ENCODE peak calls at places on chromosomes 4 and X, in nine cellular contexts. One of them, this sample, is unnamed.

GRCh38 chr4:139890810-139891209 is 225.2 kb downstream of the MGST2 start:
- DNase-seq in esophagus squamous epithelium: no peak
- DNase-seq in breast epithelium: no peak
- DNase-seq in aorta: no peak
- DNase-seq in left ventricle myocardium inferior: no peak
- DNase-seq in prostate gland: no peak
- DNase-seq in adipocyte: no peak
- DNase-seq in HepG2: no peak
- DNase-seq in tibial nerve: no peak
- DNase-seq in this sample: no peak

GRCh38 chr4:73197220-73197619 is 61.4 kb downstream of the ANKRD17 start:
- DNase-seq in esophagus squamous epithelium: no peak
- DNase-seq in breast epithelium: no peak
- DNase-seq in aorta: no peak
- DNase-seq in left ventricle myocardium inferior: no peak
- DNase-seq in prostate gland: no peak
- DNase-seq in adipocyte: peak; percentile 62
- DNase-seq in HepG2: no peak
- DNase-seq in tibial nerve: no peak
- DNase-seq in this sample: no peak

GRCh38 chr4:8719421-8719820 is 126.9 kb downstream of the CPZ start:
- DNase-seq in esophagus squamous epithelium: no peak
- DNase-seq in breast epithelium: no peak
- DNase-seq in aorta: peak; percentile 37
- DNase-seq in left ventricle myocardium inferior: no peak
- DNase-seq in prostate gland: no peak
- DNase-seq in adipocyte: no peak
- DNase-seq in HepG2: no peak
- DNase-seq in tibial nerve: no peak
- DNase-seq in this sample: no peak

GRCh38 chr4:30630431-30630830 is 89.7 kb upstream of the PCDH7 start:
- DNase-seq in esophagus squamous epithelium: no peak
- DNase-seq in breast epithelium: no peak
- DNase-seq in aorta: no peak
- DNase-seq in left ventricle myocardium inferior: no peak
- DNase-seq in prostate gland: no peak
- DNase-seq in adipocyte: no peak
- DNase-seq in HepG2: no peak
- DNase-seq in tibial nerve: no peak
- DNase-seq in this sample: no peak

GRCh38 chrX:142505839-142506238 is 300.7 kb upstream of the MAGEC2 start:
- DNase-seq in esophagus squamous epithelium: no peak
- DNase-seq in breast epithelium: no peak
- DNase-seq in aorta: no peak
- DNase-seq in left ventricle myocardium inferior: no peak
- DNase-seq in prostate gland: no peak
- DNase-seq in adipocyte: no peak
- DNase-seq in HepG2: no peak
- DNase-seq in tibial nerve: no peak
- DNase-seq in this sample: no peak

GRCh38 chrX:23616361-23616760 is 50.9 kb upstream of the PRDX4 start:
- DNase-seq in esophagus squamous epithelium: no peak
- DNase-seq in breast epithelium: no peak
- DNase-seq in aorta: no peak
- DNase-seq in left ventricle myocardium inferior: no peak
- DNase-seq in prostate gland: no peak
- DNase-seq in adipocyte: peak; percentile 50
- DNase-seq in HepG2: peak; percentile 0
- DNase-seq in tibial nerve: no peak
- DNase-seq in this sample: no peak

GRCh38 chr4:66575024-66575696 is 904.9 kb upstream of the EPHA5 start:
- DNase-seq in esophagus squamous epithelium: no peak
- DNase-seq in breast epithelium: no peak
- DNase-seq in aorta: peak; percentile 82
- DNase-seq in left ventricle myocardium inferior: no peak
- DNase-seq in prostate gland: peak; percentile 40
- DNase-seq in adipocyte: peak; percentile 68
- DNase-seq in HepG2: peak; percentile 59
- DNase-seq in tibial nerve: no peak
- DNase-seq in this sample: no peak

GRCh38 chr4:123562994-123563745 is 166.6 kb downstream of the SPRY1 start:
- DNase-seq in esophagus squamous epithelium: no peak
- DNase-seq in breast epithelium: no peak
- DNase-seq in aorta: no peak
- DNase-seq in left ventricle myocardium inferior: no peak
- DNase-seq in prostate gland: no peak
- DNase-seq in adipocyte: no peak
- DNase-seq in HepG2: no peak
- DNase-seq in tibial nerve: no peak
- DNase-seq in this sample: no peak

GRCh38 chrX:41332408-41332987 is 1.5 kb upstream of the DDX3X start:
- DNase-seq in esophagus squamous epithelium: peak; percentile 13
- DNase-seq in breast epithelium: peak; percentile 52
- DNase-seq in aorta: peak; percentile 81
- DNase-seq in left ventricle myocardium inferior: peak; percentile 13
- DNase-seq in prostate gland: peak; percentile 7
- DNase-seq in adipocyte: peak; percentile 50
- DNase-seq in HepG2: no peak
- DNase-seq in tibial nerve: no peak
- DNase-seq in this sample: no peak

GRCh38 chr4:83251074-83251835 is 33.3 kb downstream of the COQ2 start:
- DNase-seq in esophagus squamous epithelium: no peak
- DNase-seq in breast epithelium: no peak
- DNase-seq in aorta: no peak
- DNase-seq in left ventricle myocardium inferior: no peak
- DNase-seq in prostate gland: no peak
- DNase-seq in adipocyte: no peak
- DNase-seq in HepG2: no peak
- DNase-seq in tibial nerve: no peak
- DNase-seq in this sample: no peak

GRCh38 chr4:17787315-17787714 is 5.9 kb upstream of the FAM184B start:
- DNase-seq in esophagus squamous epithelium: no peak
- DNase-seq in breast epithelium: no peak
- DNase-seq in aorta: no peak
- DNase-seq in left ventricle myocardium inferior: no peak
- DNase-seq in prostate gland: no peak
- DNase-seq in adipocyte: peak; percentile 18
- DNase-seq in HepG2: no peak
- DNase-seq in tibial nerve: no peak
- DNase-seq in this sample: no peak

GRCh38 chr4:789571-790465 is 36.1 kb downstream of the CPLX1 start:
- DNase-seq in esophagus squamous epithelium: no peak
- DNase-seq in breast epithelium: no peak
- DNase-seq in aorta: peak; percentile 60
- DNase-seq in left ventricle myocardium inferior: no peak
- DNase-seq in prostate gland: no peak
- DNase-seq in adipocyte: no peak
- DNase-seq in HepG2: no peak
- DNase-seq in tibial nerve: peak; percentile 6
- DNase-seq in this sample: no peak
- H3K4me1 ChIP-seq in esophagus squamous epithelium: peaks cover 83% of the 10 kb centered on the region
- H3K4me1 ChIP-seq in breast epithelium: peaks cover 6% of the 10 kb centered on the region
- H3K4me1 ChIP-seq in aorta: no peaks in the 10 kb centered on the region
- H3K4me1 ChIP-seq in left ventricle myocardium inferior: peaks cover 54% of the 10 kb centered on the region
- H3K4me1 ChIP-seq in prostate gland: peaks cover 13% of the 10 kb centered on the region
- H3K4me1 ChIP-seq in adipocyte: no peaks in the 10 kb centered on the region
- H3K4me1 ChIP-seq in HepG2: peaks cover 28% of the 10 kb centered on the region
- H3K4me1 ChIP-seq in tibial nerve: no peaks in the 10 kb centered on the region
- H3K4me1 ChIP-seq in this sample: no peaks in the 10 kb centered on the region

GRCh38 chrX:127908369-127908768 is 143.8 kb downstream of the ACTRT1 start:
- DNase-seq in esophagus squamous epithelium: no peak
- DNase-seq in breast epithelium: no peak
- DNase-seq in aorta: no peak
- DNase-seq in left ventricle myocardium inferior: no peak
- DNase-seq in prostate gland: no peak
- DNase-seq in adipocyte: no peak
- DNase-seq in HepG2: no peak
- DNase-seq in tibial nerve: no peak
- DNase-seq in this sample: no peak
- H3K4me3 ChIP-seq in esophagus squamous epithelium: no peak overlapping the region
- H3K4me3 ChIP-seq in breast epithelium: no peak overlapping the region
- H3K4me3 ChIP-seq in aorta: no peak overlapping the region
- H3K4me3 ChIP-seq in left ventricle myocardium inferior: no peak overlapping the region
- H3K4me3 ChIP-seq in prostate gland: no peak overlapping the region
- H3K4me3 ChIP-seq in adipocyte: no peak overlapping the region
- H3K4me3 ChIP-seq in HepG2: no peak overlapping the region
- H3K4me3 ChIP-seq in tibial nerve: no peak overlapping the region
- H3K4me3 ChIP-seq in this sample: no peak overlapping the region

GRCh38 chrX:22541926-22542325 is 269.2 kb downstream of the CBLL2 start:
- DNase-seq in esophagus squamous epithelium: no peak
- DNase-seq in breast epithelium: no peak
- DNase-seq in aorta: no peak
- DNase-seq in left ventricle myocardium inferior: no peak
- DNase-seq in prostate gland: no peak
- DNase-seq in adipocyte: no peak
- DNase-seq in HepG2: no peak
- DNase-seq in tibial nerve: no peak
- DNase-seq in this sample: no peak
- H3K9me3 ChIP-seq in esophagus squamous epithelium: no peaks in the 10 kb centered on the region
- H3K9me3 ChIP-seq in breast epithelium: no peaks in the 10 kb centered on the region
- H3K9me3 ChIP-seq in aorta: no peaks in the 10 kb centered on the region
- H3K9me3 ChIP-seq in left ventricle myocardium inferior: no peaks in the 10 kb centered on the region
- H3K9me3 ChIP-seq in prostate gland: no peaks in the 10 kb centered on the region
- H3K9me3 ChIP-seq in adipocyte: no peaks in the 10 kb centered on the region
- H3K9me3 ChIP-seq in HepG2: no peaks in the 10 kb centered on the region
- H3K9me3 ChIP-seq in tibial nerve: no peaks in the 10 kb centered on the region
- H3K9me3 ChIP-seq in this sample: no peaks in the 10 kb centered on the region

GRCh38 chr4:48333587-48333986 is 7.7 kb upstream of the SLAIN2 start:
- DNase-seq in esophagus squamous epithelium: no peak
- DNase-seq in breast epithelium: no peak
- DNase-seq in aorta: no peak
- DNase-seq in left ventricle myocardium inferior: no peak
- DNase-seq in prostate gland: no peak
- DNase-seq in adipocyte: no peak
- DNase-seq in HepG2: no peak
- DNase-seq in tibial nerve: no peak
- DNase-seq in this sample: no peak
- H3K4me1 ChIP-seq in esophagus squamous epithelium: peaks cover 82% of the 10 kb centered on the region
- H3K4me1 ChIP-seq in breast epithelium: no peaks in the 10 kb centered on the region
- H3K4me1 ChIP-seq in aorta: peaks cover 4% of the 10 kb centered on the region
- H3K4me1 ChIP-seq in left ventricle myocardium inferior: peaks cover 16% of the 10 kb centered on the region
- H3K4me1 ChIP-seq in prostate gland: peaks cover 12% of the 10 kb centered on the region
- H3K4me1 ChIP-seq in adipocyte: peaks cover 47% of the 10 kb centered on the region
- H3K4me1 ChIP-seq in HepG2: peaks cover 14% of the 10 kb centered on the region
- H3K4me1 ChIP-seq in tibial nerve: no peaks in the 10 kb centered on the region
- H3K4me1 ChIP-seq in this sample: peaks cover 3% of the 10 kb centered on the region

This sample was measured in lung.